ENCODE peak calls at places on chromosomes 5 and 9, in five cellular contexts. N, I, S, B and X are unnamed samples.

GRCh38 chr9:20243866-20244647 is 378.2 kb downstream of the MLLT3 start:
- DNase-seq in N (no peak), I (no peak), S (no peak), B (no peak), X (no peak)

GRCh38 chr5:136203303-136203922 is 10.5 kb upstream of the SMIM32 start:
- DNase-seq in N (no peak), I (no peak), S (no peak), B (no peak), X (no peak)

GRCh38 chr5:117973785-117974184 is 1014.6 kb downstream of the DTWD2 start:
- DNase-seq in N (no peak), I (no peak), S (no peak), B (no peak), X (no peak)

GRCh38 chr5:7391215-7391614 is 4.7 kb upstream of the ADCY2 start:
- DNase-seq in N (no peak), I (no peak), S (no peak), B (peak; percentile 22), X (no peak)

GRCh38 chr9:117094493-117094892 is 320.4 kb downstream of the ASTN2 start:
- DNase-seq in N (no peak), I (peak; percentile 53), S (no peak), B (no peak), X (no peak)

GRCh38 chr5:96807099-96807654 is 568 bp downstream of the ERAP1 start:
- DNase-seq in N (peak; percentile 75), I (peak; percentile 74), S (peak; percentile 86), B (no peak), X (peak; percentile 64)

GRCh38 chr5:115460476-115460875 is 84.1 kb downstream of the FEM1C start:
- DNase-seq in N (peak; percentile 27), I (peak; percentile 66), S (no peak), B (no peak), X (no peak)

GRCh38 chr9:71119746-71120145 is 1.7 kb downstream of the TRPM3 start:
- DNase-seq in N (no peak), I (no peak), S (no peak), B (no peak), X (no peak)

GRCh38 chr5:85345818-85346217 is 961.1 kb upstream of the EDIL3 start:
- DNase-seq in N (no peak), I (no peak), S (no peak), B (no peak), X (no peak)

GRCh38 chr5:41279040-41279439 is 65.7 kb upstream of the C6 start:
- DNase-seq in N (no peak), I (no peak), S (no peak), B (no peak), X (no peak)

GRCh38 chr9:14585730-14586473 is 107.3 kb downstream of the ZDHHC21 start:
- DNase-seq in N (no peak), I (no peak), S (no peak), B (no peak), X (no peak)

GRCh38 chr5:72178910-72179815 is 71.9 kb downstream of the MAP1B start:
- DNase-seq in N (peak; percentile 17), I (peak; percentile 95), S (peak; percentile 87), B (peak; percentile 35), X (no peak)

GRCh38 chr9:108469654-108470053 is 386.1 kb downstream of the ACTL7B start:
- DNase-seq in N (no peak), I (peak; percentile 70), S (no peak), B (no peak), X (no peak)

GRCh38 chr9:94719878-94720277 is 6.6 kb upstream of the AOPEP start:
- DNase-seq in N (no peak), I (no peak), S (no peak), B (no peak), X (no peak)

GRCh38 chr5:120738568-120738967 is 274.5 kb downstream of the PRR16 start:
- DNase-seq in N (no peak), I (no peak), S (no peak), B (no peak), X (no peak)

GRCh38 chr9:128493424-128493823 is 11.1 kb upstream of the GLE1 start:
- DNase-seq in N (no peak), I (no peak), S (no peak), B (no peak), X (no peak)

GRCh38 chr5:115126303-115126702 is 43.4 kb downstream of the TRIM36 start:
- DNase-seq in N (no peak), I (no peak), S (no peak), B (no peak), X (no peak)

GRCh38 chr5:95810305-95811125 is 12.0 kb downstream of the GLRX start:
- DNase-seq in N (no peak), I (peak; percentile 26), S (no peak), B (no peak), X (no peak)

GRCh38 chr5:78809444-78809843 is 160.9 kb upstream of the LHFPL2 start:
- DNase-seq in N (no peak), I (no peak), S (no peak), B (no peak), X (no peak)

GRCh38 chr5:72608297-72608696 is 101.1 kb upstream of the ZNF366 start:
- DNase-seq in N (no peak), I (peak; percentile 84), S (no peak), B (no peak), X (no peak)

GRCh38 chr5:34464820-34465219 is 191.3 kb upstream of the RAI14 start:
- DNase-seq in N (no peak), I (no peak), S (no peak), B (no peak), X (no peak)

GRCh38 chr9:116477584-116478141 is 209.4 kb upstream of the TRIM32 start:
- DNase-seq in N (no peak), I (no peak), S (no peak), B (no peak), X (no peak)

GRCh38 chr9:134620751-134621557 is 20.6 kb upstream of the COL5A1 start:
- DNase-seq in N (no peak), I (no peak), S (peak; percentile 70), B (no peak), X (no peak)

GRCh38 chr9:122091682-122092592 is 1.2 kb downstream of the TTLL11 start:
- DNase-seq in N (no peak), I (no peak), S (peak; percentile 76), B (no peak), X (no peak)

GRCh38 chr5:59562756-59563389 is 330.7 kb downstream of the PDE4D start:
- DNase-seq in N (peak; percentile 34), I (peak; percentile 20), S (no peak), B (peak; percentile 89), X (no peak)

DNA sequence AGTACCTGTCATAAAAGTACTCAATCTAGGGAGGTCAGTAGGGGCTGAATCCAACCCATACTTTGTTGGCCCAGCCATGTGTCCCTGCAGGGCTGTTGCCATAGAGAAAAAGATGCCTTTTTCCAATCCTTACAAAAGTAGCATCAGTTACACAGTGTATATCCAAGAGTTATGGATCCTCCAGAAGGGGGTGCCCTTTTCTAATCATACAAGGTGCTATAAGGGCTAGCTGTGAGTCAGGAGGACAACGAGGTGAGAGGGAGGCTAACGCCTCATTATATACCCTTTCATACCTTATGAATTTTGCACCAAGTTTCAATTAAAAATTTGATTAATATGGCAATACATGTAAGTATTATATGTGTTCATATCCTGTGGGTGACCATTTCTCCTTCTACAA is 4.8 kb downstream of the KIAA0825 start:
- DNase-seq in N (peak; percentile 6), I (peak; percentile 33), S (no peak), B (no peak), X (peak; percentile 19)
- TF ChIP-seq CTCF in N (peak; percentile 31), I (peak; percentile 20), S (no peak), B (peak; percentile 54), X (no peak)

DNA sequence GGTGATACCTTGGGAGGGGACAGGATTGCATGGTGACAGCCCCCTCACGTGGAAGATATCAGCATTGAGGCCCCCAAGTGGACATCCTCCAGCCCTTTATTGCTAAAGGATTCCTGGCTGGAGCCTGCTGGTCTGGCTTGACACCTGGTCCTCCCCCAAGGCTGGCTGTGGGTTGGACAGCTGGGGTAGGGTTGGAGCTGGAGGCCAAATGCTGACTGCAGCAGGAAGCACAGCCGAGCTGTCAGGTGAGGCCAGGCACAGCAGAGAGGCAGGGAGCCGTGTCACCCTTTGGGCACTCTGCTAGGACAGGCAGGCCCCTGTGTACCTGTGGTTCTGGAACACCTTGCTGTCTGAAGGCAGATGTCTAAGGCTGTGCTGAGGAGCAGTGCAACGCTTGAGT is 2.2 kb downstream of the CACFD1 start:
- DNase-seq in N (no peak), I (no peak), S (no peak), B (no peak), X (no peak)
- TF ChIP-seq CTCF in N (no peak), I (no peak), S (no peak), B (no peak), X (no peak)

GRCh38 chr5:132831095-132831860 is 831 bp upstream of the SHROOM1 start:
- DNase-seq in N (no peak), I (no peak), S (peak; percentile 69), B (no peak), X (no peak)

GRCh38 chr5:132827943-132828673 is 2.3 kb downstream of the SHROOM1 start:
- DNase-seq in N (no peak), I (no peak), S (peak; percentile 6), B (no peak), X (no peak)

GRCh38 chr5:132828846-132829494 is 1.5 kb downstream of the SHROOM1 start:
- DNase-seq in N (no peak), I (no peak), S (peak; percentile 58), B (no peak), X (no peak)

GRCh38 chr5:132830436-132831094 is at the start of gene SHROOM1:
- DNase-seq in N (peak; percentile 49), I (peak; percentile 55), S (no peak), B (no peak), X (no peak)

DNA sequence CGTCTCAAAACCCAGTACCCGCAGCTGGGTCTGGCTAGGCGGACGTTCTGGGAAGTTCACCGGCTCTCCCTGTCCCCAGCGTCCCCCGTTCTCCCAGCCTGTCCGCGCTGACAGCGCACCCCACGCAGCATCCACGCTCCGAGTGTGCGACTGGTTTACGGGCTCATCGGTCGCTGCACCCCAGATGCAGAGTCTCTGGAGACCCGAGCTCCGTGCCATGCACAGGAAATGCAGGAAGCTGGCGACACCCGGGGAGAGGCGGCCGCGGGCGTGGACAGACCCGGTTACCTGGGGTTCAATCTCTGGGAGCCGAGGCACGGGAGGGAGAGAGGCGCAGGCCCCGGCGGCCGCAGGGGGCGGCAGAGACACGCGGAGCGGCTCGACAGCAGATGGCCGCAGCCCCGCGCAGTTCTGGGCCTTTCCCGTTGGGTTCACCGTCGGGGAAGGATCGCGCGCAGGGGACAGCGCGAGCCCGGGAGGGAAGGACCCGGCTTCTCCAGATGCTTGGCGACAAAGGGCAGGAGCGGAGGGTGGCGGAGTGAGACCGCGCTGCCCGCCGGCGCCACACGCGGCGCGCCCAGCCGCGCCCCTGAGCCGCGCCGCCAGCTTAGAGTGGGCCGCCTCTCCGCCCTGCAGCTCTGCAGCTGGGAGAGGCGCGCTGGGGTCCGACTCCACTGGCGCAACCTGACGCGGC is 558 bp downstream of the SHROOM1 start:
- DNase-seq in N (peak; percentile 95), I (peak; percentile 68), S (peak; percentile 89), B (no peak), X (peak; percentile 79)
- TF ChIP-seq CTCF in N (peak; percentile 69), I (peak; percentile 74), S (peak; percentile 60), B (peak; percentile 77), X (peak; percentile 65)

GRCh38 chr5:134458676-134459403 is 47.2 kb upstream of the CDKN2AIPNL start:
- DNase-seq in N (no peak), I (no peak), S (no peak), B (no peak), X (no peak)

GRCh38 chr5:134462761-134463160 is 51.1 kb upstream of the CDKN2AIPNL start:
- DNase-seq in N (no peak), I (no peak), S (peak; percentile 54), B (no peak), X (no peak)

GRCh38 chr5:134462047-134462575 is 50.4 kb upstream of the CDKN2AIPNL start:
- DNase-seq in N (no peak), I (no peak), S (peak; percentile 49), B (no peak), X (no peak)

GRCh38 chr5:134459491-134459890 is 47.8 kb upstream of the CDKN2AIPNL start:
- DNase-seq in N (no peak), I (no peak), S (no peak), B (no peak), X (no peak)

GRCh38 chr5:134460551-134460950 is 48.9 kb upstream of the CDKN2AIPNL start:
- DNase-seq in N (no peak), I (no peak), S (no peak), B (no peak), X (no peak)
- TF ChIP-seq CTCF in N (no peak), I (no peak), S (no peak), B (no peak), X (no peak)